ENCODE peak calls at places on chromosomes 5 and 9, in six cellular contexts. B is A549, I is SK-N-SH, H is IMR-90, A is HepG2, X is K562. N is an unnamed sample.

GRCh38 chr9:91395553-91396470 is 27.8 kb downstream of the NFIL3 start:
- DNase-seq in B (no peak), I (no peak), H (peak; percentile 93), A (no peak), X (no peak), N (peak; percentile 46)

GRCh38 chr9:12818431-12819000 is 43.7 kb downstream of the LURAP1L start:
- DNase-seq in B (peak; percentile 15), I (no peak), H (peak; percentile 34), A (no peak), X (no peak), N (no peak)

GRCh38 chr5:139650689-139651501 is 2.7 kb downstream of the CXXC5 start:
- DNase-seq in B (no peak), I (peak; percentile 79), H (no peak), A (peak; percentile 87), X (peak; percentile 93), N (no peak)

GRCh38 chr5:166369326-166369725 is 1922.1 kb upstream of the WWC1 start:
- DNase-seq in B (no peak), I (no peak), H (no peak), A (no peak), X (no peak), N (no peak)

GRCh38 chr9:93230185-93230584 is 46.2 kb downstream of the WNK2 start:
- DNase-seq in B (no peak), I (no peak), H (no peak), A (no peak), X (no peak), N (no peak)

GRCh38 chr5:76870046-76870445 is 20.2 kb downstream of the S100Z start:
- DNase-seq in B (no peak), I (no peak), H (peak; percentile 6), A (peak; percentile 35), X (no peak), N (no peak)

GRCh38 chr5:43729846-43730478 is 127.0 kb downstream of the NNT start:
- DNase-seq in B (no peak), I (no peak), H (peak; percentile 51), A (peak; percentile 15), X (peak; percentile 25), N (no peak)

GRCh38 chr5:138568061-138568824 is 7.0 kb downstream of the HSPA9 start:
- DNase-seq in B (no peak), I (peak; percentile 15), H (peak; percentile 72), A (no peak), X (no peak), N (no peak)

GRCh38 chr5:79111387-79111959 is at the start of gene BHMT:
- DNase-seq in B (no peak), I (no peak), H (no peak), A (no peak), X (no peak), N (no peak)

GRCh38 chr9:116753389-116753788 is 66.3 kb downstream of the TRIM32 start:
- DNase-seq in B (no peak), I (no peak), H (no peak), A (no peak), X (no peak), N (no peak)

GRCh38 chr5:92836861-92837755 is 743.9 kb downstream of the NR2F1-AS1 start:
- DNase-seq in B (no peak), I (no peak), H (peak; percentile 81), A (no peak), X (no peak), N (no peak)

GRCh38 chr9:101325053-101325452 is 59.8 kb downstream of the BAAT start:
- DNase-seq in B (no peak), I (no peak), H (no peak), A (peak; percentile 70), X (no peak), N (no peak)

GRCh38 chr5:97102010-97102470 is 40.4 kb downstream of the LIX1 start:
- DNase-seq in B (no peak), I (no peak), H (no peak), A (no peak), X (no peak), N (no peak)

GRCh38 chr9:12815895-12816294 is 41.1 kb downstream of the LURAP1L start:
- DNase-seq in B (no peak), I (no peak), H (peak; percentile 74), A (no peak), X (no peak), N (no peak)

GRCh38 chr5:13251623-13252367 is 692.7 kb downstream of the DNAH5 start:
- DNase-seq in B (no peak), I (no peak), H (no peak), A (no peak), X (no peak), N (no peak)

GRCh38 chr5:10611290-10611689 is 47.4 kb downstream of the ANKRD33B start:
- DNase-seq in B (no peak), I (no peak), H (peak; percentile 73), A (no peak), X (no peak), N (no peak)

GRCh38 chr9:92438900-92439526 is 14.7 kb upstream of the OMD start:
- DNase-seq in B (no peak), I (peak; percentile 19), H (peak; percentile 53), A (no peak), X (no peak), N (no peak)

GRCh38 chr9:112170968-112171367 is 4.1 kb downstream of the SUSD1 start:
- DNase-seq in B (no peak), I (no peak), H (no peak), A (no peak), X (peak; percentile 89), N (no peak)

GRCh38 chr5:81971086-81971693 is 633 bp upstream of the ATG10 start:
- DNase-seq in B (peak; percentile 47), I (peak; percentile 41), H (peak; percentile 21), A (peak; percentile 3), X (peak; percentile 42), N (peak; percentile 19)

GRCh38 chr9:21994526-21994995 is at the start of gene CDKN2B-AS1:
- DNase-seq in B (no peak), I (peak; percentile 85), H (peak; percentile 76), A (no peak), X (no peak), N (no peak)

GRCh38 chr9:120326076-120326693 is 253.8 kb downstream of the CDK5RAP2 start:
- DNase-seq in B (no peak), I (no peak), H (no peak), A (no peak), X (no peak), N (no peak)

DNA sequence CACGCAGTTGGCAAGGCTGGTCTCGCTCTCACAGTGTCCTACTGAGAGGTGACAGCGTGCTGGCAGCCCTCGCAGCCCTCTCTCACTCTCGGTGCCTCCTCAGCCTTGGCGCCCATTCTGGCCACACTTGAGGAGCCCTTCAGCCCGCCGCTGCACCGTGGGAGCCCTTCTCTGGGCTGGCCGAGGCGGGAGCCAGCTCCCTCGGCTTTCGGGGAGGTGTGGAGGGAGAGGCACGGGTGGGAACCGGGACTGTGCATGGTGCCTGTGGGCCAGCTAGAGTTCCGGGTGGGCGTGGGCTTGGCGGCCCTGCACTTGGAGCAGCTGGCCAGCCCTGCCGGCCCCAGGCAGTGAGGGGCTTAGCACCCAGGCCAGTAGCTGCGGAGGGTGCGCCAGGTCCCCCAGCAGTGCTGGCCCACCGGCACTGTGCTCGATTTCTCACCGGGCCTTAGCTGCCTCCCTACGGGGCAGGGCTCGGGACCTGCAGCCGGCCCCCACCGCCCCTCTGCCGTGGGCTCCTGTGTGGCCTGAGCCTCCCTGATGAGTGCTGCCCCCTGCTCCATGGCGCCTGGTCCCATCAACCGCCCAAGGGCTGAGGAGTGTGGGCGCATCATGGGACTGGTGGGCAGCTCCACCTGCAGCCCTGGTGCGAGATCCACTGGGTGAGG is 15.7 kb upstream of the RNF180 start:
- DNase-seq in B (no peak), I (no peak), H (no peak), A (no peak), X (no peak), N (no peak)
- TF ChIP-seq SMC3 in B (no peak), I (no peak), H (no peak), A (no peak), X (no peak), N (no peak)

DNA sequence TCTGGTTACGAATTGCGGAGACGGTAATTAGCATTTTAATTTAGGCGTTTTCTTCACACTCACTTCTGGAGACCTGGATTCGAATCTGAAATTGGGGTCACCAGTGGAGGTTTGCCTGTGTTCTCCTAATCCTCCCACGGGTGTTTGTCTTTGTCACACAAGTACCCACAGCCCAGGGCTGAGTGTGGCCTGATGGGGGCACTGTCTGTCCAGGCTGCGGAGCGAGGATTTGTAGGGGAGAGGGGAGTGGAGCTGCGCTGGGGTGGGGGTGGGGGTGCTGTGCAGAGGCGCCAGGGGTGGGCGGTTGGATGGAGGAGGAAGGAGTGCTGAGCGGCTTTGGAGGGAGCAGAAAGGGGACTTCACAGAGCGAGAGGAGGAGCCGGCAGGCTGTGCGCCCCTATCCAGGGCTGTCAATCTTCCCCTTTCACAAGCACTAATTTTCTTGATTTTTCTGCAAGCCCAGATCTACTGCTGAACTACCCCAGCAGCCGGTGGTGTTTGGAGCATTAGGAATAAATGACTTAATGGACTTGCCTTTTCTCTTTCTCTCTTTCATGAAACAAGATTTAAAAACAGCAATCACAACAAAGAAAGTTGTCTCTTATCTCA is 53.1 kb downstream of the TSPAN17 start:
- DNase-seq in B (peak; percentile 34), I (peak; percentile 85), H (no peak), A (no peak), X (peak; percentile 40), N (no peak)
- TF ChIP-seq SMC3 in B (peak; percentile 52), I (peak; percentile 31), H (no peak), A (no peak), X (no peak), N (no peak)

DNA sequence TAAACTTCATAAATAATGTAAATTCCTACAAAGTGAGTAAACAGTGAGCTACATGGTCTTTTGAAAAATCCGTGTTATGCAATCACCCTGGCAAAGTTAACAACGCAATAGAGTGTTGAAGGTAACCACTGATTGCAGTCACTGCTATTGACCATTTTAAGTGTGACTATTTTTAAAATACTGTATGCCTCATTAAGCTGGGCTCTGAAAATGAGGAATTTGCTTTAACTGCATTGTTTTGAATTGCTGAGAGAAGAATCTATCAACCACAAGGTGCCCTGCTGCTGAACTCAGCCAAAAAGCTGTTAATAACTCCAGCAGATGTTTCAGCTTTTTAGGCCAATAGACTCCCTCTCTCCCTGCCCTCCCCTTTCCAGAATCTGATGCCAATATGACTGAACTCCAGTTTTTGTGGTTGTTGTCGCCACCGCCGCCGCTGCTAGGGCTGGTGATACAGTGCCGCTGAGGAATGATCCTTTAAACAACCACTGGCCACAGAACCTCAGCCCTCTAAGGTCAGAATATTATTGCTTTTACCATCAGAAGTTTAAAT is 35.3 kb upstream of the SMARCA2 start:
- DNase-seq in B (no peak), I (no peak), H (peak; percentile 49), A (no peak), X (no peak), N (peak; percentile 35)
- TF ChIP-seq SMC3 in B (no peak), I (no peak), H (no peak), A (no peak), X (no peak), N (no peak)

DNA sequence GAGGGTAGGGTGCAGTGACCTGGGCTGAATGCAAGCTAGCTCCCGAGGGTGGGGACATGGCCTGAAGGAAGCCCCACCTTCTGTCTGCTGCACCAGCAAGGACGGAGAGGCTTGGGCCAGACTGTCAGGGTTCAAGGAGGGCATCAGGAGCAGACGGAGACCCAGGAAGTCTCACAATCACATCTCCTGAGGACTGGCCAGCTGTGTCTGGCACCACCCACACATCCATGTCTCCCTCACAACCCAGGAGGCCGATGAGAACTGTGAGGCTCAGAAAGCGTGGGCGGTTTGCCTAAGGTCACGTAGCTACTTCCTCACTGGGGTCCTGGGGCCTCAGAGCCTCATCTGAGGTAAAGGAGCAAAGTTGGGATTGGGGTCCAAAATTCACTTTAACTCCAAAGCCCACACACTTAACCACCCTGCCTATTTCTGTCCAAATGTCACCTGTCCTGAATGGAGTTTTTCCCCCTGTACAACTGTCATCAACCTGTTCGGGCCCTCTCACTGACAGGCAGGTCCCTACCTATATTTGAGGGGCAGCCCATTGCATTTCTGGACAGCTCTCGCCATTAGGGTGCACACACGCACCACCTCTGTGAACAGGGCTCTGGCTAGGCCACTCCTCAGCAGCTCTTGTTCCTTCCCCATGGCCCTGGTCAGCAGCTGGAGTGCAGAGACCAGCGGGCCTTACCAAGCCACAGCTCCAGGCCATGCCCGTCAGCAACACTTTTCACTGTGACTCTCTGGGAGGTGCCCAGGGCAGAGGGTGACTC is 3.4 kb downstream of the IL13 start:
- DNase-seq in B (no peak), I (no peak), H (no peak), A (no peak), X (peak; percentile 81), N (no peak)
- TF ChIP-seq SMC3 in B (no peak), I (no peak), H (no peak), A (no peak), X (no peak), N (peak; percentile 30)

N was measured in GM12878.